ENCODE peak calls at places on chromosomes 16 and 17, in six cellular contexts. P, T, D, W, E and A are unnamed samples.

GRCh38 chr16:84486551-84487235 is 17.8 kb downstream of the MEAK7 start:
- DNase-seq in T (no peak), E (no peak), D (no peak), W (no peak), P (no peak), A (no peak)

GRCh38 chr16:85652431-85653221 is 36.1 kb downstream of the GINS2 start:
- DNase-seq in E (peak; percentile 25), D (no peak), T (peak; percentile 76), P (peak; percentile 80), W (peak; percentile 68), A (peak; percentile 28)

GRCh38 chr17:44911133-44912001 is 3.9 kb downstream of the GFAP start:
- DNase-seq in D (peak; percentile 93), T (no peak), P (peak; percentile 84), W (peak; percentile 63), E (peak; percentile 95), A (peak; percentile 28)

GRCh38 chr17:12730931-12731521 is 58.3 kb upstream of the ARHGAP44 start:
- DNase-seq in P (peak; percentile 45), W (peak; percentile 79), D (peak; percentile 68), E (peak; percentile 9), T (peak; percentile 14), A (peak; percentile 10)

GRCh38 chr17:38658741-38659345 is 15.9 kb downstream of the EPOP start:
- DNase-seq in T (peak; percentile 72), W (peak; percentile 26), P (no peak), E (no peak), D (no peak), A (no peak)

GRCh38 chr17:3678095-3678820 is 9.6 kb downstream of the EMC6 start:
- DNase-seq in D (peak; percentile 75), P (peak; percentile 65), T (peak; percentile 64), W (no peak), E (no peak), A (peak; percentile 73)

GRCh38 chr17:48637323-48638260 is 11.4 kb upstream of the HOXB9 start:
- DNase-seq in W (no peak), T (no peak), D (peak; percentile 1), E (peak; percentile 57), P (no peak), A (peak; percentile 77)

GRCh38 chr16:11799509-11800384 is 2.7 kb upstream of the ZC3H7A start:
- DNase-seq in P (no peak), T (no peak), W (no peak), E (no peak), D (no peak), A (no peak)

GRCh38 chr17:5097101-5097834 is 14.4 kb downstream of the ZNF232 start:
- DNase-seq in T (peak; percentile 21), W (peak; percentile 72), D (peak; percentile 98), E (no peak), P (peak; percentile 92), A (no peak)

DNA sequence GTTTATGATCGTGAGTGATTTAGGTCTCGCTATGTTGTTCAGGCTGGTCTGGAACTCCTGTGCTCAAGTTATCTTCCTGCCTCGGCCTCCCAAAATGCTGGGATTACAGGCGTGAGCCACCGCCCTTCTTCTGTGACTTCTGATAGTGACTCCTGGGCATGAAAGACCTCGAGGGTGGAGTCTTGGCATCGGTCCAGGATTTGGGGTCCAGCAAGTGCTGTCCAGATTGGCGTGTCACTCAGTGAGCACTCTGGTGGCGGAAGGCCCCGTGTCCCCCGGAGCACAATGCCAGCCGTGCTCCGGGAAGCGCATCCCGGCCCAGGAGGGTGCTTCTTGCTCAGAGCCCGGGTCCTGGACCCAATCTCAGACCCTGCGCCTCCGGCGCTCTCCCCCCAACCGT is 6.8 kb downstream of the OR1F1 start:
- DNase-seq in T (no peak), E (no peak), D (no peak), P (no peak), W (no peak), A (no peak)
- TF ChIP-seq CTCF in T (no peak), E (no peak), D (no peak), P (no peak), W (no peak), A (no peak)

GRCh38 chr17:58339775-58340622 is 11.4 kb upstream of the TSPOAP1 start:
- DNase-seq in P (no peak), T (no peak), E (no peak), D (no peak), W (no peak), A (no peak)
- H3K4me3 ChIP-seq in P (no peak overlapping the region), T (no peak overlapping the region), E (no peak overlapping the region), D (peak overlapping the region; percentile 34), W (peak overlapping the region; percentile 82), A (no peak overlapping the region)

GRCh38 chr17:35621768-35622167 is 34.6 kb downstream of the AP2B1 start:
- DNase-seq in W (no peak), D (no peak), E (no peak), T (no peak), P (no peak), A (no peak)

GRCh38 chr17:35616506-35616905 is 29.4 kb downstream of the AP2B1 start:
- DNase-seq in W (no peak), E (no peak), P (no peak), T (no peak), D (no peak), A (no peak)

GRCh38 chr17:35617505-35617904 is 30.4 kb downstream of the AP2B1 start:
- DNase-seq in E (no peak), W (no peak), D (no peak), P (no peak), T (no peak), A (no peak)

GRCh38 chr17:35614835-35615234 is 27.7 kb downstream of the AP2B1 start:
- DNase-seq in P (no peak), E (no peak), W (no peak), T (no peak), D (no peak), A (no peak)

DNA sequence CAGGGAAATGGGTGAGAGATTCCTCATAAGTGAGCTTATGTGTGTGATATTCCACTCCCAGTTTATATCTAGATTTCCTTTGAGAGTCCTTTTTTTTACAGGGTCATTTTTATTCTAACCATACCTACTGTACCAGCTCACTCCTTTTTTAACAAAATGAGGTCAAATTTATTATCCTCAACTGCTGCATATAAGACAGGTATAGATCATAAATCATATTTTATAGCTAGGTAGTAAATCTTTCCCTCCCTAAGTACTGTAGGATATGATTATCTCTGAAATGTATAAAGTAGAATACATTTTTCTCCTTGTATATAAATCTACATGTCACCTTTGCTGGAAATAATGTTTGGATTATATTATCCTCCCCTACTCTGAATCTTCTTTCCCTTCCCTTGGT is 31.5 kb downstream of the AP2B1 start:
- DNase-seq in E (no peak), D (no peak), P (no peak), W (no peak), T (no peak), A (no peak)
- TF ChIP-seq CTCF in E (no peak), D (no peak), P (no peak), W (no peak), T (no peak), A (no peak)

GRCh38 chr17:60743812-60744211 is 66.2 kb downstream of the BCAS3 start:
- DNase-seq in E (no peak), P (no peak), D (peak; percentile 30), T (no peak), W (no peak), A (peak; percentile 8)

GRCh38 chr17:60745544-60745943 is 67.9 kb downstream of the BCAS3 start:
- DNase-seq in D (no peak), W (no peak), T (no peak), P (no peak), E (no peak), A (no peak)

GRCh38 chr17:60741031-60741430 is 63.4 kb downstream of the BCAS3 start:
- DNase-seq in W (no peak), E (no peak), T (no peak), P (no peak), D (no peak), A (no peak)

GRCh38 chr17:60744355-60744958 is 66.8 kb downstream of the BCAS3 start:
- DNase-seq in E (no peak), T (no peak), D (no peak), W (no peak), P (no peak), A (no peak)

DNA sequence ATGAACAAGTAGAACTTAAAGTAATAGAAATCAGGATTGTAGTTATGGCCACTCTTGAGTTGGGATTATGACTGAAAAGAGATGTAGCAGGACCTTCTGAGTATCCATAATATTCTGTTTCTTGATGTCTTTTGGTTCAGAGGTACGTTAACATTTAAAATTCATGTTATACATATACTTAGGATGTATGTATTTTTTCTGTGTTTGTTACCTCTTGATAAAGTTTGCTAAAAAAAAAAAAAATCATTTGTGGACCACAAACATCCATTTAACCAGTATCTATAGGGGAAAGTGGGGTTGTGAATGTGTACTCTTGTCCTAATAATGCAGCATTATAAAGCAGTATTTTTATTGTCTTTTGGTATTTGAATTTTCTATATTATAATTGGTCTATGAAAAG is 65.6 kb downstream of the BCAS3 start:
- DNase-seq in D (no peak), W (no peak), T (no peak), E (no peak), P (no peak), A (no peak)
- H3K4me3 ChIP-seq in D (no peak overlapping the region), W (no peak overlapping the region), T (peak overlapping the region; percentile 45), E (no peak overlapping the region), P (no peak overlapping the region), A (no peak overlapping the region)